ENCODE peak calls at places on chromosomes 2 and 18, in six cellular contexts. Y is colonic mucosa; X is CD8-positive, alpha-beta T cell; A is endodermal cell; R is psoas muscle; C is upper lobe of right lung. E is an unnamed sample.

GRCh38 chr2:66701251-66701650 is 266.3 kb downstream of the MEIS1 start:
- DNase-seq in Y (no peak), X (no peak), A (no peak), R (no peak), C (no peak), E (no peak)

GRCh38 chr2:220847587-220847986 is 724.5 kb downstream of the EPHA4 start:
- DNase-seq in Y (no peak), X (no peak), A (no peak), R (no peak), C (no peak), E (peak)

GRCh38 chr2:46337208-46337994 is 40.2 kb downstream of the EPAS1 start:
- DNase-seq in Y (no peak), X (no peak), A (no peak), R (no peak), C (no peak), E (peak)

GRCh38 chr2:99260184-99260583 is 4.7 kb upstream of the LYG2 start:
- DNase-seq in Y (no peak), X (no peak), A (no peak), R (no peak), C (no peak), E (no peak)

GRCh38 chr18:32018331-32019250 is at the start of gene RNF125:
- DNase-seq in Y (peak), X (peak), A (peak), R (peak), C (peak), E (peak)

GRCh38 chr2:39068757-39069515 is 51.9 kb downstream of the SOS1 start:
- DNase-seq in Y (no peak), X (no peak), A (peak), R (no peak), C (no peak), E (peak)

GRCh38 chr2:78147466-78147865 is 625.3 kb upstream of the LRRTM4 start:
- DNase-seq in Y (no peak), X (no peak), A (no peak), R (no peak), C (no peak), E (no peak)

GRCh38 chr2:164745012-164745797 is 96.4 kb downstream of the COBLL1 start:
- DNase-seq in Y (no peak), X (no peak), A (no peak), R (no peak), C (no peak), E (no peak)

GRCh38 chr2:56314809-56315208 is 131.0 kb downstream of the CCDC85A start:
- DNase-seq in Y (no peak), X (no peak), A (no peak), R (no peak), C (no peak), E (peak)

GRCh38 chr2:215611609-215612386 is 175.9 kb upstream of the FN1 start:
- DNase-seq in Y (no peak), X (no peak), A (no peak), R (no peak), C (no peak), E (no peak)

GRCh38 chr2:24730481-24730880 is 62.7 kb downstream of the PTRHD1 start:
- DNase-seq in Y (no peak), X (no peak), A (no peak), R (no peak), C (no peak), E (no peak)

GRCh38 chr2:43100883-43101662 is 125.3 kb downstream of the ZFP36L2 start:
- DNase-seq in Y (no peak), X (no peak), A (peak), R (peak), C (no peak), E (no peak)

GRCh38 chr2:23549821-23550535 is 165.0 kb downstream of the KLHL29 start:
- DNase-seq in Y (no peak), X (no peak), A (no peak), R (no peak), C (no peak), E (no peak)

GRCh38 chr2:131156452-131157149 is 51.5 kb downstream of the PLEKHB2 start:
- DNase-seq in Y (no peak), X (no peak), A (peak), R (no peak), C (no peak), E (no peak)
- TF ChIP-seq CTCF in Y (no peak), X (no peak), A (peak), R (no peak), C (no peak), E (peak)

GRCh38 chr18:9537638-9538037 is 62.3 kb downstream of the RALBP1 start:
- DNase-seq in Y (no peak), X (no peak), A (no peak), R (no peak), C (no peak), E (no peak)

GRCh38 chr18:9531791-9532410 is 56.6 kb downstream of the RALBP1 start:
- DNase-seq in Y (no peak), X (no peak), A (no peak), R (no peak), C (no peak), E (peak)

GRCh38 chr18:9534844-9535243 is 59.5 kb downstream of the RALBP1 start:
- DNase-seq in Y (no peak), X (no peak), A (no peak), R (no peak), C (no peak), E (no peak)

GRCh38 chr18:9536354-9537152 is 61.2 kb downstream of the RALBP1 start:
- DNase-seq in Y (no peak), X (no peak), A (no peak), R (no peak), C (no peak), E (peak)

DNA sequence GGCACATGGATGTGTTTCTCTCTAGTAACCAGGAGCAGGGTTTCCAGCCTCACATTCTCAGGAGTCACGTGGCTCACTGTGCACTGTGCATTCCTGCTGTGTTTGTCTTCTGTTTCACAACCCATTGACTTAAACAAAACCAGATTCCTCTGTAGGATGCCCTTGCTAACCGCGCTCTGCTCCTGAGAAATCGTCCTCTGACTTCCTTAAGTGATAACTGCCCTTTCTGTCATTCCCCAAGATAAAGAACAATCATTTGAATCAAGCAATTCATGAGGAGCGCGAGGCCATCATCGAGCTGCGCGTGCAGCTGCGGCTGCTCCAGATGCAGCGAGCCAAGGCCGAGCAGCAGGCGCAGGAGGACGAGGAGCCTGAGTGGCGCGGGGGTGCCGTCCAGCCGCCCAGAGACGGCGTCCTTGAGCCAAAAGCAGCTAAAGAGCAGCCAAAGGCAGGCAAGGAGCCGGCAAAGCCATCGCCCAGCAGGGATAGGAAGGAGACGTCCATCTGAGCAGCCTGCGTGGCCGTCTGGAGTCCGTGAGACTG is 60.2 kb downstream of the RALBP1 start:
- DNase-seq in Y (no peak), X (no peak), A (no peak), R (no peak), C (no peak), E (peak)
- H3K4me3 ChIP-seq in Y (no peak), X (no peak), A (no peak), R (no peak), C (no peak), E (peak)

GRCh38 chr2:120907822-120908221 is 172.2 kb downstream of the GLI2 start:
- DNase-seq in Y (no peak), X (no peak), A (no peak), R (no peak), C (no peak), E (no peak)
- TF ChIP-seq CTCF in Y (no peak), X (no peak), A (peak), R (no peak), C (no peak), E (peak)

GRCh38 chr2:115162454-115163293 is 720.2 kb downstream of the DPP10 start:
- DNase-seq in Y (peak), X (no peak), A (peak), R (peak), C (peak), E (no peak)
- H3K4me3 ChIP-seq in Y (peak), X (no peak), A (peak), R (no peak), C (peak), E (no peak)

DNA sequence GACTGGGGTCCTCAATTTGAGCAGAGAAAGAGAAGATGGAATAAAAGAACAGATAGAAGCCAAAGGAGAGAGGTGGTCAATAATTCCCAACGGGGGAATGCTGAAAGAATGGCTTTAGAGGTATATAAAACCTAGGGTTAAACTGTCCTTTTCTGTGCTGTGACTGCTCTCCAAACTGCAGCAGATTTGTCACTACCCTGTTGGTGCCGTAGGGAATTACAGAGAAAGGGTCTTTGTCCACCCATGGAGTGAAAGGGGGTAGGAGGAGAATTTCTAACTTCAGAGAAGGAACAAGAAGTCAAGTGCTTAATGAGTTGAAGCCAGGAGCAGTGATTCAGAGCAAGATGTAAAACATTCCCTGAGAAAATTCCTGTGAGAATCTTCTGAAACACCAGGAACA is 486.5 kb downstream of the NUP35 start:
- DNase-seq in Y (no peak), X (no peak), A (peak), R (no peak), C (no peak), E (no peak)
- TF ChIP-seq CTCF in Y (no peak), X (no peak), A (peak), R (no peak), C (no peak), E (no peak)